ENCODE peak calls at places on chromosomes 3 and 15, in four cellular contexts. K is cardiac muscle cell, J is NB4, U is astrocyte of the spinal cord. B is an unnamed sample.

GRCh38 chr15:92843326-92843725 is 56.8 kb upstream of the CHD2 start:
- DNase-seq in J (no peak), K (no peak), U (no peak), B (no peak)

GRCh38 chr15:26807517-26808427 is 34.9 kb upstream of the GABRB3 start:
- DNase-seq in J (no peak), K (no peak), U (no peak), B (no peak)

GRCh38 chr3:151766454-151766853 is 32.7 kb downstream of the AADACL2 start:
- DNase-seq in J (no peak), U (peak), K (no peak), B (no peak)

GRCh38 chr3:84224262-84224661 is 734.5 kb upstream of the CADM2 start:
- DNase-seq in J (no peak), U (no peak), K (no peak), B (no peak)

GRCh38 chr15:31325432-31325975 is 1.1 kb upstream of the KLF13 start:
- DNase-seq in U (no peak), K (peak), J (peak), B (no peak)

GRCh38 chr15:87874896-87875661 is 381.5 kb downstream of the NTRK3 start:
- DNase-seq in K (peak), U (peak), J (no peak), B (no peak)

GRCh38 chr3:191987951-191988350 is 527.0 kb downstream of the PYDC2 start:
- DNase-seq in K (no peak), U (peak), J (no peak), B (no peak)

GRCh38 chr3:159775372-159775961 is 213.2 kb upstream of the IL12A start:
- DNase-seq in J (no peak), K (no peak), U (peak), B (no peak)

GRCh38 chr3:182083112-182083511 is 371.4 kb downstream of the SOX2 start:
- DNase-seq in J (no peak), U (peak), K (no peak), B (no peak)

GRCh38 chr3:136251511-136251910 is 1.4 kb downstream of the PCCB start:
- DNase-seq in K (no peak), U (no peak), J (peak), B (no peak)

GRCh38 chr3:132773071-132773619 is 50.9 kb upstream of the NPHP3 start:
- DNase-seq in U (peak), J (no peak), K (no peak), B (no peak)

GRCh38 chr3:60610441-60611112 is 640.7 kb downstream of the FHIT start:
- DNase-seq in K (no peak), J (peak), U (peak), B (no peak)

GRCh38 chr15:60720493-60721231 is 241.7 kb upstream of the ICE2 start:
- DNase-seq in K (no peak), U (no peak), J (no peak), B (no peak)

GRCh38 chr3:132290833-132291232 is 26.4 kb upstream of the ACP3 start:
- DNase-seq in U (no peak), J (peak), K (no peak), B (no peak)

GRCh38 chr3:72782521-72782920 is 65.7 kb downstream of the SHQ1 start:
- DNase-seq in U (no peak), J (no peak), K (no peak), B (no peak)

GRCh38 chr15:99306694-99307338 is 55.5 kb downstream of the LRRC28 start:
- DNase-seq in K (peak), U (no peak), J (no peak), B (no peak)

GRCh38 chr3:37338500-37338899 is 164.1 kb upstream of the LRRFIP2 start:
- DNase-seq in K (no peak), J (peak), U (no peak), B (no peak)

GRCh38 chr3:150844484-150844883 is 60.8 kb downstream of the MINDY4B start:
- DNase-seq in K (no peak), U (no peak), J (no peak), B (no peak)

GRCh38 chr3:4674216-4674615 is 181.1 kb downstream of the ITPR1 start:
- DNase-seq in J (no peak), U (peak), K (no peak), B (no peak)

GRCh38 chr3:174218011-174218410 is 641.1 kb upstream of the NAALADL2 start:
- DNase-seq in K (no peak), J (no peak), U (peak), B (no peak)

GRCh38 chr3:30641612-30642251 is 35.3 kb downstream of the TGFBR2 start:
- DNase-seq in U (no peak), J (peak), K (no peak), B (no peak)

GRCh38 chr3:125318497-125318847 is 56.7 kb downstream of the ZNF148 start:
- DNase-seq in U (no peak), J (no peak), K (no peak), B (no peak)

GRCh38 chr15:87792250-87793030 is 464.1 kb downstream of the NTRK3 start:
- DNase-seq in U (no peak), K (no peak), J (no peak), B (no peak)

GRCh38 chr15:82743810-82744209 is 34.1 kb upstream of the AP3B2 start:
- DNase-seq in K (no peak), U (no peak), J (no peak), B (no peak)

GRCh38 chr15:82737975-82738374 is 28.3 kb upstream of the AP3B2 start:
- DNase-seq in K (no peak), U (no peak), J (peak), B (no peak)

GRCh38 chr15:82739086-82739485 is 29.4 kb upstream of the AP3B2 start:
- DNase-seq in U (no peak), J (no peak), K (no peak), B (no peak)

GRCh38 chr15:82742134-82742533 is 32.5 kb upstream of the AP3B2 start:
- DNase-seq in J (no peak), K (no peak), U (no peak), B (no peak)
- H3K4me3 ChIP-seq in J (no peak), K (no peak), U (no peak), B (no peak)

GRCh38 chr3:108552267-108553159 is 36.7 kb downstream of the CIP2A start:
- DNase-seq in J (peak), K (peak), U (peak), B (peak)
- H3K4me3 ChIP-seq in J (no peak), K (no peak), U (no peak), B (no peak)

GRCh38 chr15:58864602-58865419 is 68.7 kb downstream of the SLTM start:
- DNase-seq in K (peak), J (peak), U (no peak), B (no peak)

GRCh38 chr15:58870451-58870850 is 63.0 kb downstream of the SLTM start:
- DNase-seq in J (peak), K (no peak), U (no peak), B (no peak)

GRCh38 chr15:58862326-58862725 is 71.2 kb downstream of the SLTM start:
- DNase-seq in U (no peak), K (no peak), J (no peak), B (no peak)

GRCh38 chr15:58867926-58868325 is 65.6 kb downstream of the SLTM start:
- DNase-seq in U (no peak), J (no peak), K (no peak), B (no peak)

DNA sequence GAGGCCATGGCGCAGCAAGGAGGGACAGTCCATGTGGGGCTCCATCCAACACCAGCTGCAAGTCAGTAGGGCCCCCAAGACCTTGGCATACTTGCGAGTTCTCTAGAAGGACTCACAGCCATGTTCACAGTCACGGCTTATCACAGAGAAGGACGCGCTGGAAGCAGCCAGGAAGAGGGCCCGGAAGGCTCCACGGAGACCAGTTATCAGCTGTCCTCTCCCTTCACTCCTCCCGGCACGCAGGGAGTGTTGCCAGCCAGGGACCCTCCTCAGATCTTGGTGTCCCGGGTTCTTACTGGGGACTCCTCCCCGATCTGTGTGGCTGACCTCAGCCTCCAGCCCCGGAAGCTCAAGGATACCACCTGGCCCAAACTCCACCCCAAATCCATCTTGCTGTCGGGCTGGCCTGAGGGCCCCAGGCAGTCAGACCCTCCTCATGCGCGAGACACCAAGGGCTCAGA is 68.0 kb downstream of the SLTM start:
- DNase-seq in K (no peak), U (no peak), J (peak), B (no peak)
- H3K4me3 ChIP-seq in K (no peak), U (no peak), J (peak), B (no peak)

GRCh38 chr15:94844533-94845390 is 613.4 kb downstream of the MCTP2 start:
- DNase-seq in U (peak), K (peak), J (no peak), B (no peak)

GRCh38 chr15:94843060-94843459 is 611.7 kb downstream of the MCTP2 start:
- DNase-seq in U (no peak), J (no peak), K (no peak), B (no peak)

GRCh38 chr15:94847325-94847724 is 616.0 kb downstream of the MCTP2 start:
- DNase-seq in U (no peak), K (no peak), J (no peak), B (no peak)

GRCh38 chr15:94845391-94845718 is 614.0 kb downstream of the MCTP2 start:
- DNase-seq in K (no peak), J (no peak), U (no peak), B (no peak)

DNA sequence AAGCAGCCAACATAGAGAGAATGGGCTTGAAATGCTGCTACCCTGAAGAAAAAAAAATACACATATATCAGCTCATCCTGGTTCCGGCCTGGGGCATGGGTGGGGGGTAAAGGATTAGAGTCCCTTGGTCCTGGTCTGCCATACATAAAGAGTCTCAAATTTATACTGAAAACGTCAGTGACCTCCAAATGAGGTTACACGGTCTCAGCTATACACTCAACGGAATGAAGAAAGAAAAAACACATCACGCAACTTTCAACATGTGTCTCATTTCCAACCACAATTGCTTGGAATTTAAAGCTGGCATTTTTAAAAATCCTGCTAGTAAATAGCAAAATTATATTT is 612.8 kb downstream of the MCTP2 start:
- DNase-seq in U (no peak), J (no peak), K (no peak), B (no peak)
- H3K4me3 ChIP-seq in U (no peak), J (no peak), K (no peak), B (no peak)

GRCh38 chr15:82852906-82853635 is 43.6 kb downstream of the WHAMM start:
- DNase-seq in U (no peak), J (no peak), K (no peak), B (no peak)
- H3K4me3 ChIP-seq in U (no peak), J (no peak), K (no peak), B (no peak)

B was measured in SK-N-MC.